ENCODE peak calls at places on chromosomes 1 and 21, in four cellular contexts. B, J, C and T are unnamed samples.

GRCh38 chr1:50929376-50929958 is 30.6 kb downstream of the FAF1 start:
- DNase-seq in B (peak; percentile 49), J (no peak), C (no peak), T (peak; percentile 59)

GRCh38 chr1:241271427-241271826 is 85.6 kb downstream of the RGS7 start:
- DNase-seq in B (no peak), J (no peak), C (peak; percentile 55), T (no peak)

GRCh38 chr1:245301162-245301580 is 146.4 kb downstream of the KIF26B start:
- DNase-seq in B (no peak), J (no peak), C (no peak), T (no peak)

GRCh38 chr21:33069994-33070811 is at the start of gene OLIG1:
- DNase-seq in B (peak; percentile 95), J (no peak), C (no peak), T (peak; percentile 88)

GRCh38 chr1:173294853-173295252 is 87.7 kb upstream of the TNFSF4 start:
- DNase-seq in B (no peak), J (no peak), C (no peak), T (no peak)

GRCh38 chr1:229132106-229132443 is 138.8 kb upstream of the RAB4A start:
- DNase-seq in B (no peak), J (no peak), C (no peak), T (no peak)

GRCh38 chr1:185490924-185491323 is 173.9 kb upstream of the IVNS1ABP start:
- DNase-seq in B (no peak), J (no peak), C (no peak), T (no peak)

GRCh38 chr1:89358287-89358893 is 5.5 kb upstream of the GBP6 start:
- DNase-seq in B (peak; percentile 78), J (no peak), C (peak; percentile 84), T (peak; percentile 62)

GRCh38 chr1:40141878-40142535 is 19.2 kb upstream of the RLF start:
- DNase-seq in B (no peak), J (no peak), C (no peak), T (no peak)

GRCh38 chr1:6041432-6042062 is 4.1 kb upstream of the KCNAB2 start:
- DNase-seq in B (peak; percentile 46), J (no peak), C (peak; percentile 43), T (peak; percentile 48)

GRCh38 chr1:43831866-43832654 is 101.5 kb upstream of the ARTN start:
- DNase-seq in B (peak; percentile 66), J (no peak), C (no peak), T (no peak)

GRCh38 chr1:114428083-114428754 is 82.8 kb downstream of the TRIM33 start:
- DNase-seq in B (peak; percentile 15), J (no peak), C (no peak), T (peak; percentile 20)

GRCh38 chr1:219544163-219544846 is 68.6 kb downstream of the ZC3H11B start:
- DNase-seq in B (no peak), J (no peak), C (no peak), T (no peak)

GRCh38 chr1:165907256-165907857 is 79.9 kb downstream of the UCK2 start:
- DNase-seq in B (no peak), J (no peak), C (no peak), T (no peak)

GRCh38 chr1:117346206-117346928 is 20.9 kb upstream of the MAN1A2 start:
- DNase-seq in B (no peak), J (no peak), C (no peak), T (no peak)

GRCh38 chr1:1990222-1990621 is 13.4 kb downstream of the CFAP74 start:
- DNase-seq in B (no peak), J (no peak), C (no peak), T (no peak)

GRCh38 chr1:52636701-52637695 is 4.0 kb downstream of the SHISAL2A start:
- DNase-seq in B (peak; percentile 95), J (no peak), C (peak; percentile 54), T (no peak)

GRCh38 chr1:51627672-51628071 is 10.8 kb downstream of the OSBPL9 start:
- DNase-seq in B (peak; percentile 61), J (no peak), C (no peak), T (peak; percentile 48)

GRCh38 chr1:72777918-72778317 is 495.6 kb upstream of the NEGR1 start:
- DNase-seq in B (no peak), J (no peak), C (no peak), T (no peak)

GRCh38 chr1:181135815-181136737 is 47.6 kb downstream of the IER5 start:
- DNase-seq in B (peak; percentile 39), J (no peak), C (no peak), T (peak; percentile 61)

GRCh38 chr1:147579532-147580199 is 38.4 kb downstream of the BCL9 start:
- DNase-seq in B (no peak), J (no peak), C (peak; percentile 35), T (no peak)

GRCh38 chr1:35507947-35508346 is 49.3 kb downstream of the KIAA0319L start:
- DNase-seq in B (no peak), J (no peak), C (no peak), T (no peak)

GRCh38 chr1:167627615-167627864 is 2.5 kb upstream of the RCSD1 start:
- DNase-seq in B (no peak), J (no peak), C (no peak), T (no peak)

GRCh38 chr1:58885998-58886397 is 102.2 kb upstream of the JUN start:
- DNase-seq in B (peak; percentile 42), J (no peak), C (no peak), T (no peak)

GRCh38 chr1:152924191-152924590 is 15.8 kb downstream of the IVL start:
- DNase-seq in B (no peak), J (no peak), C (no peak), T (no peak)

GRCh38 chr1:43019226-43019625 is 60.6 kb upstream of the SLC2A1 start:
- DNase-seq in B (no peak), J (no peak), C (no peak), T (no peak)

GRCh38 chr1:66371233-66372005 is 162.5 kb upstream of the SGIP1 start:
- DNase-seq in B (peak; percentile 54), J (no peak), C (peak; percentile 27), T (no peak)

GRCh38 chr1:93625582-93626327 is 55.9 kb downstream of the BCAR3 start:
- DNase-seq in B (no peak), J (no peak), C (no peak), T (no peak)

GRCh38 chr1:93620841-93621210 is 60.8 kb downstream of the BCAR3 start:
- DNase-seq in B (no peak), J (no peak), C (peak; percentile 68), T (no peak)

GRCh38 chr1:93621246-93621645 is 60.4 kb downstream of the BCAR3 start:
- DNase-seq in B (no peak), J (no peak), C (no peak), T (no peak)

GRCh38 chr1:93623436-93623835 is 58.2 kb downstream of the BCAR3 start:
- DNase-seq in B (no peak), J (no peak), C (no peak), T (no peak)

DNA sequence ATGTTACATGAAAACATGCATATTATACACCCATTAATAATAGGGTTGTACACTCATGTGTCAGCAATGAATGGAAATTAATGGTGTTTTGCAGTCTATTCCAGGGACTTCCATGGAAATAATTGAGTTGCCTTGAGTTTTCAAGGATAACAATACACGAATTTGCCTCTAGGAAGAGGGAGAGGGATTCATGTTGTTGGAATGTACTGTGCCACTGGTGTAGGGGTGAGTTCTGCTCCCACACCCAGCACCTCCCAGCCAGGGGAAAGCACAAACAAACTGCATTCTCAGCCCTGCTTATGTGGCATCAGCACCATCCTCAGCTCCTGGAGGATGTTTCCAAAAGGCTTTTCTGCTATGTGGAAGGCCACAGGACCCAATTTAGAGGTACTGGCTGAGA is 57.8 kb downstream of the BCAR3 start:
- DNase-seq in B (no peak), J (no peak), C (no peak), T (no peak)
- TF ChIP-seq POLR2A in B (no peak), J (no peak), C (no peak), T (no peak)

GRCh38 chr1:9929431-9930385 is 13.5 kb downstream of the LZIC start:
- DNase-seq in B (peak; percentile 69), J (no peak), C (no peak), T (peak; percentile 6)
- TF ChIP-seq POLR2A in B (no peak), J (no peak), C (no peak), T (no peak)

DNA sequence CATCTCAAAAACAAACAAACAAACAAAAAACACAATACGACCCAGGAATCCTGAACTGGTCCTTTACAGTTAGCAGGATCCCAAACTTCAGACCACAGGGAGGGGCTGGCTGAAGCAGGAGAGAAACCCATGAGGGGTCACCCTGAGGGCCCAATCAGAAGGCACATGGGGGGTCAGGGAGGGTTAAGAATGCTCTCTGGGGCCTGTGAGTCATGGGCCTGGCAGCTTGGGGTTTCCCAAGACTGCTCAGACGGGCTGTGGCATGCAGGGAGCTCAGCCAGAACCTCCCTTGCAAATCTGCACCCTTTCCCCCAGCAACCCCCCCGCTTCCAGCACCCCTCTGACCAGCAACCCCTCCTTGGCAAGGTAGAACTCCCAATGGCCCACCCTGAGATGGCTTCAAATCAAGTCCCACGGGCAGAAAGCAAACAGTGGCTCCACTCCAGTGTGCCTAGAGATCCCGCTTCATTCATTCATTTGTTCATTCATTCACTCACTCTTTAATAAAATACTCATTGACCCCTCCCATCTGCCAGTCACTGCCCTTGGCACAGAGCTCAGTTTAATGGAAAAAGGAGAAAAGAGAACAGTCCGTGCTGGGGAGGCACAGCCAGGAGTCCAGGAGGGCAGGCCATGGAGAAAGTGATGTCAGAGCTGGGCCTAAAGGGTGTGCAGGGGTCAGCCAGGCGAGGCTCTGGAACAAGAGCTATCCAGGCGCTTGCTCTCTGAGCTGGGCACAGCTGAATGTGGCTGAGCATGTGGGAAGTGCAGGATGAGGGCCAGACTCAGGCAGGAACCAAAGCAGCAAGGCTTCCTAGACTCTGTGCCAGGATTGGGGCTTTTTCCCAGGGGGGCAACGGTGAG is 8.2 kb downstream of the UQCRHL start:
- DNase-seq in B (peak; percentile 89), J (no peak), C (peak; percentile 59), T (no peak)
- TF ChIP-seq POLR2A in B (no peak), J (no peak), C (peak; percentile 59), T (no peak)

GRCh38 chr1:24501371-24502167 is 1.1 kb upstream of the RCAN3 start:
- DNase-seq in B (peak; percentile 83), J (no peak), C (peak; percentile 60), T (peak; percentile 8)

GRCh38 chr1:24500448-24501048 is 2.1 kb upstream of the RCAN3 start:
- DNase-seq in B (no peak), J (no peak), C (no peak), T (no peak)

GRCh38 chr1:24503870-24504523 is 1.4 kb downstream of the RCAN3 start:
- DNase-seq in B (no peak), J (no peak), C (no peak), T (no peak)

GRCh38 chr1:24503003-24503751 is 541 bp downstream of the RCAN3 start:
- DNase-seq in B (peak; percentile 13), J (no peak), C (peak; percentile 38), T (no peak)

DNA sequence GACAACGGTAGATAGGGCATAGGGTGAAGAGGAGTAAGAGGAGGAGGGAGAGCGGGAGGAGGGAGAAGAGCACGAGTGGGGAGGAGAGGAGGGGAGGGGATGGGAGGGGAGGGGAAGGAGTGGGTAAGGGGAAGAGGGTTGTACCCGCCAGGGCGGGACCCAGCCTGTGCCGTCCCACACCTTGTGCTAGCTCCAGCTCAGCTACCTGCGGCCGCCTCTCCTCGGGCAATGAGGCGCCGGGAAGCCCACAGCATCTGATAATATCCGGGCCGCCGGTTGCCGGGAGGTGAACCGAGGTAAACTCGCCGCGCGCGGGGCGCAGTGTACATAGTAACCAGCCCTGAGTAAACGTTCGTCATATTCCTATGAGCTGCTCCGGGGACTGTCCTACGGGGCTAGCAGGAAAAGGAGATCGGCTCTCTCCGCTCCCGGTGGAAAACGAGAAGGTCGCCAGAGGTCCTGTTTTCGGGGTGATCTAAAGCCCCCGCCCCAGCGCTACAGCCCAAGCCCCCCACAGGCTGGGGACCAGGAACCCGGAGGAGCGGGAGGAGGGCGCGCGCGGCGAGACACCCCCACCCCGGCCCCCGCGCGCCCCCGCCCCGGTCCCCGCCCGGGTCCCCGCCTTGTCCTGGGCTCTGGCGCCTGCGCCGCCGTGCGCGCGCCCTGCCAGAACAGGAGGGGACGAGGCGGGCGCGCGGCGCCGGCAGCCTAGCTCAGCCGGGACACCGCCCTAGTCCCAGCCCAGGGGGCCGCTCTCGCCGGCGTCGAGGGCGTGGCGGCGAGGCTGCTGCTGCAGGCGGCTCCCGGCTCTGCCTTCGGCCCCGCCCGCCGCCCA is at the start of gene RCAN3:
- DNase-seq in B (peak; percentile 93), J (no peak), C (peak; percentile 90), T (no peak)
- TF ChIP-seq POLR2A in B (peak; percentile 54), J (no peak), C (peak; percentile 79), T (peak; percentile 31)